ENCODE peak calls at places on chromosome 14, in eight cellular contexts. F is SK-N-SH, D is ovary, Q is tibial nerve, T is GM12878, K is transverse colon, Z is upper lobe of left lung, M is A549. C is an unnamed sample.

GRCh38 chr14:80356413-80356812 is 145.1 kb upstream of the DIO2 start:
- DNase-seq in Z (no peak), K (no peak), D (no peak), Q (no peak), T (no peak), F (peak), M (no peak), C (no peak)

GRCh38 chr14:96409701-96410100 is 17.8 kb downstream of the AK7 start:
- DNase-seq in K (no peak), M (no peak), D (no peak), F (no peak), Q (no peak), T (no peak), Z (no peak), C (no peak)

GRCh38 chr14:25121342-25122129 is 71.6 kb upstream of the STXBP6 start:
- DNase-seq in D (no peak), T (no peak), M (no peak), Q (no peak), Z (no peak), F (no peak), K (no peak), C (no peak)

GRCh38 chr14:30621354-30621953 is 665 bp upstream of the SCFD1 start:
- DNase-seq in K (peak), Z (peak), M (no peak), F (peak), T (no peak), Q (no peak), D (peak), C (no peak)

GRCh38 chr14:66401447-66402095 is 84.6 kb upstream of the CCDC196 start:
- DNase-seq in Q (no peak), D (no peak), T (no peak), M (no peak), F (peak), K (no peak), Z (no peak), C (no peak)

GRCh38 chr14:78154827-78155226 is 15.3 kb upstream of the NRXN3 start:
- DNase-seq in D (no peak), F (no peak), T (no peak), M (no peak), Z (no peak), Q (no peak), K (no peak), C (no peak)

GRCh38 chr14:72401632-72402428 is 469.6 kb downstream of the RGS6 start:
- DNase-seq in M (no peak), K (no peak), T (no peak), Z (no peak), Q (no peak), F (no peak), D (no peak), C (no peak)

GRCh38 chr14:49594347-49595089 is 4.2 kb upstream of the LRR1 start:
- DNase-seq in F (no peak), M (no peak), T (peak), Z (peak), D (no peak), K (peak), Q (no peak), C (no peak)

GRCh38 chr14:36293824-36294223 is 26.6 kb downstream of the MBIP start:
- DNase-seq in D (no peak), M (no peak), T (no peak), Z (peak), K (no peak), F (no peak), Q (no peak), C (no peak)

DNA sequence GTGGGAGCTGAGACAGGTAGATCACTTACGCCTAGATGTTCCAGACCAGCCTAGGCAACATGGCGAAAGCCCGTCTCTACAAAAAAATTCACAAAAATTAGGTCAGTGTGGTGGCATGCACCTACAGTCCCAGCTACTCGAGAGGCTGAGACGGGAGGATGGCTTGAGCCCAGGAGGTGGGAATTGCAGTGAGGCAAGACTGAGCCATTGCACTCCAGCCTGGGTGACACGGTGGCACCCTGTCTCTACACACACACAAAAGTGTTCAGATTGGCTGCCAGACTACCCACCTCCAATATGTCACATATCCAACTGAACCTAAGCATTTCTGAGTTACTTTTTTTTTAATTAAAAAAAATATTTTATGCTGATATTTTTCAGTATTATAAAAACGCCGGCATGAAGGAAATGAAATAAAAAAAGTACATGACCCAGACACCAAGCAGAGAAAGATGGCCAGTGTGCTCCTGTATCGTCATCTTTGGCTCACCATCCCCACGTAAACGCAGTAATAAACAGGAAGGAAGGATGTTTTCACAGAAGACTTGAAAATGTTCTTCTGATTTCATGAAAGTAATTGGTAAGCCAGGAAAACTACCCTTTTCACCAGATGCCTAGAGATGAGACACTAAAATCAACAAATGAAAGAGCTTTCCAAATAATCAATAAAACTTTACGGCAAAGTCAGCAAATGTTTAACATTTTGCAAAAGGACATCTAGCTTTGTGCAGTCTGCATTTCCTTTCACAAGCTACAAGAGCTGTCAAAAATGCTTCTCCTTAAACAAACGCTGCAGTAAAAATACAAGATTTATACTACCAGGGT is 26.4 kb downstream of the CDC42BPB start:
- DNase-seq in T (no peak), Q (no peak), F (no peak), K (no peak), Z (no peak), M (no peak), D (no peak), C (no peak)
- TF ChIP-seq EP300 in T (no peak), Q (no peak), F (no peak), K (no peak), Z (no peak), M (no peak), D (no peak), C (no peak)

GRCh38 chr14:65224799-65225198 is 122.5 kb upstream of the MAX start:
- DNase-seq in Q (no peak), T (no peak), Z (no peak), D (no peak), K (no peak), F (no peak), M (no peak), C (no peak)
- TF ChIP-seq EP300 in Q (no peak), T (no peak), Z (no peak), D (no peak), K (no peak), F (no peak), M (no peak), C (no peak)

DNA sequence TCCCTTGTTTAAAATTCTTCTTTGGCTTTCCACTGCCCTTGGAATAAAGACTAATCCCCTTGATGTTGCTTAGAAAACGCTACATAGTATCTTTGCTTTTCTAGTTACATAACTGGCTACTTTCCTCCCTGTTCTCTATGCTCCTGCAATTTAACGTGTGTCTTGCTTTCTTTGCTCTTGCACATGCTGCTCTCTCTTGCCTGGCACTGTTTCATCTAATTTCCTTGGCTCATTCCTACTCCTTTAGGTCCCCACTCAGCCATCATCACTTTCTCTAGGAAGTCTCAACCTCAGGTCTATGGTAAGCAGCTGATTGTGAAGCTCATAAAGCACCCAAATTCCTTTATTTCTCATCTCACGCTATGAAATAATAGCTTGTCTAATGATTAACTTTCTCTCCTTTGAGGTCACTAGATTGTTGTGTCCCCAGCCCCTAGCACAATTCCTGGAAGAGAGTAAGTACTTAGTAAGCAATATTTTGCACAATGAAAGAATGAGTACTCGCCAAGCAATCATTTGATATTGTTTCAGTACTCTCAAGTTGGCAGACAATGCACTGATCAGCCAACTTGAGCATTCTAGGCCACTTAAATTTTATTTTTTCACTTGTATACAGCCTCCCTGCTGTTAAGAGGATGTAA is 3.3 kb downstream of the ALDH6A1 start:
- DNase-seq in Q (no peak), M (no peak), K (no peak), T (no peak), Z (no peak), F (no peak), D (no peak), C (no peak)
- TF ChIP-seq EP300 in Q (no peak), M (no peak), K (no peak), T (no peak), Z (no peak), F (no peak), D (no peak), C (no peak)

GRCh38 chr14:64638625-64639024 is 65.6 kb upstream of the PLEKHG3 start:
- DNase-seq in M (no peak), F (no peak), T (no peak), K (no peak), Z (no peak), Q (no peak), D (no peak), C (no peak)
- TF ChIP-seq EP300 in M (no peak), F (no peak), T (no peak), K (no peak), Z (no peak), Q (no peak), D (no peak), C (no peak)

DNA sequence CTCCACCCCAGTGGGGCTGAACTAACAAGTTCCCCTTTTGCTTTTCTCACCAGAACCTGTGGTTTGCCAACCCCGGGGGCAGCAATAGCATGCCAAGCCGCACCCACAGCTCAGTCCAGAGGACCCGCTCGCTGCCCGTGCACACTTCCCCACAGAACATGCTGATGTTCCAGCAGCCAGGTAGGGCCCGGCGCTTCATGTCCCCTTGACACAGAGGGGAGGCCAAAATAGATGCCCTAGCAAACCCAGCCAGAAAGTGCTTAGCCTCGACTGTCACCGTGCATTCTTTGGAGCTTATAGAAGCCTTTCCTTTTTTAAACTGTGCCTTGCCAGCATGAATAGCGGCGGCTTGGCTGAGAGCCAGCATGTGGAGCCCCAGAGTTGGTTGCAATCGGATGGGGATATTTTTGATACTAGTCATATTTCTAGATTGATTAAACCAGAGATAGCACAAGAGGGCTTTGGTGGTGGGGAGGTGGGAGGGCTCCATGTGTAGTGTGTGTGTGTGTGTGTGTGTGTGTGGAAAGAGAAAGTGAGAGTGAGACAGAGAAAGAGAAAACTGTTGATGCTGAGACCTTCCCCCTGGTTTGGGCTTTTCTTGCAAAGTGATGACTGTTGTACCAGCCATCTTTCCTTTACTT is 126.1 kb downstream of the GCH1 start:
- DNase-seq in Z (peak), K (peak), M (no peak), F (peak), D (no peak), Q (peak), T (peak), C (peak)
- TF ChIP-seq EP300 in Z (no peak), K (no peak), M (no peak), F (peak), D (no peak), Q (peak), T (no peak), C (no peak)

DNA sequence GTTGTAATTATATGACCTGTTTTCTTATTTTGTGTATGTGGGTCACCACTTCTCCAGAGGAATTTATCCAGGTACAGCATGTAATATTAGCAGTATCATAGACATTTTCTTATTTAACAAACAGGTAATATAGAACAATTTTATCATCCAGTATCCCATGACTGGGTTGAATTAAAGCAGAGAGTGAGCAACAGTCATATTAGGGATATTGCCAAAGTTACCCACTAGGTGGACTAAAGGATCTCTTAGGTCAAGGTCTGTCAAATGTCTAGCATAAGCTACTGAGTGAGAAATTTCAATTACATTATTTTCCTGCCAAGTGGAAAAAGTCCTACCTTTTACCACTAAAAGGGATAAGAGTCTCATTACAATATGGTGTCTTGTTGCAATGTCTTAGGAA is 62.1 kb upstream of the TRIM9 start:
- DNase-seq in Q (no peak), T (no peak), F (peak), K (no peak), M (peak), D (no peak), Z (no peak), C (no peak)
- TF ChIP-seq EP300 in Q (no peak), T (no peak), F (no peak), K (no peak), M (no peak), D (no peak), Z (no peak), C (no peak)

GRCh38 chr14:64303471-64303917 is 9.3 kb upstream of the ESR2 start:
- DNase-seq in Z (no peak), M (peak), Q (no peak), T (peak), F (peak), D (no peak), K (no peak), C (no peak)
- TF ChIP-seq EP300 in Z (no peak), M (no peak), Q (no peak), T (no peak), F (no peak), D (no peak), K (no peak), C (no peak)

GRCh38 chr14:90785474-90785873 is 30.8 kb downstream of the TTC7B start:
- DNase-seq in T (no peak), M (no peak), Z (peak), K (peak), F (no peak), D (peak), Q (no peak), C (peak)
- TF ChIP-seq EP300 in T (no peak), M (no peak), Z (no peak), K (no peak), F (no peak), D (no peak), Q (no peak), C (no peak)

GRCh38 chr14:69268763-69269162 is 8.8 kb downstream of the GALNT16 start:
- DNase-seq in Z (no peak), Q (no peak), D (no peak), K (no peak), F (no peak), M (no peak), T (no peak), C (no peak)
- TF ChIP-seq EP300 in Z (no peak), Q (no peak), D (no peak), K (no peak), F (no peak), M (no peak), T (no peak), C (no peak)